ENCODE peak calls at places on chromosome 12, in four cellular contexts. G, K, Y and W are unnamed samples.

GRCh38 chr12:104626069-104626690 is 169.4 kb downstream of the CHST11 start:
- DNase-seq in G (no peak), K (no peak), Y (no peak), W (no peak)

GRCh38 chr12:67358686-67359374 is 89.7 kb downstream of the CAND1 start:
- DNase-seq in G (no peak), K (no peak), Y (no peak), W (no peak)

GRCh38 chr12:591167-591570 is 72.1 kb downstream of the NINJ2 start:
- DNase-seq in G (no peak), K (no peak), Y (peak; percentile 26), W (peak; percentile 85)

GRCh38 chr12:69633061-69633460 is 22.4 kb upstream of the LRRC10 start:
- DNase-seq in G (no peak), K (no peak), Y (no peak), W (no peak)

GRCh38 chr12:121638298-121639202 is 12.2 kb downstream of the ORAI1 start:
- DNase-seq in G (no peak), K (no peak), Y (no peak), W (no peak)

GRCh38 chr12:4607056-4607455 is 41.8 kb downstream of the AKAP3 start:
- DNase-seq in G (no peak), K (no peak), Y (no peak), W (no peak)

GRCh38 chr12:123142518-123142840 is 8.4 kb downstream of the PITPNM2 start:
- DNase-seq in G (no peak), K (no peak), Y (no peak), W (no peak)

GRCh38 chr12:105222726-105223357 is 13.1 kb downstream of the APPL2 start:
- DNase-seq in G (no peak), K (no peak), Y (no peak), W (no peak)

GRCh38 chr12:6953417-6954315 is 2.5 kb downstream of the PTPN6 start:
- DNase-seq in G (peak; percentile 54), K (no peak), Y (no peak), W (no peak)

GRCh38 chr12:59164226-59164625 is 243.9 kb upstream of the LRIG3 start:
- DNase-seq in G (no peak), K (no peak), Y (no peak), W (no peak)

GRCh38 chr12:9327307-9327706 is 119.1 kb upstream of the PZP start:
- DNase-seq in G (no peak), K (no peak), Y (no peak), W (no peak)

GRCh38 chr12:103800252-103800771 is 40.7 kb downstream of the NT5DC3 start:
- DNase-seq in G (peak; percentile 68), K (peak; percentile 51), Y (peak; percentile 61), W (peak; percentile 88)

GRCh38 chr12:6871052-6871957 is 1.8 kb downstream of the SPSB2 start:
- DNase-seq in G (peak; percentile 45), K (no peak), Y (no peak), W (no peak)

GRCh38 chr12:127293507-127294310 is 973.3 kb upstream of the TMEM132C start:
- DNase-seq in G (peak; percentile 48), K (no peak), Y (peak; percentile 54), W (peak; percentile 61)

GRCh38 chr12:92134638-92135274 is 10.9 kb downstream of the BTG1 start:
- DNase-seq in G (no peak), K (no peak), Y (no peak), W (no peak)

GRCh38 chr12:24839268-24839791 is 109.6 kb downstream of the BCAT1 start:
- DNase-seq in G (no peak), K (no peak), Y (no peak), W (no peak)

GRCh38 chr12:117159674-117160073 is 30.6 kb downstream of the FBXO21 start:
- DNase-seq in G (no peak), K (no peak), Y (no peak), W (no peak)

GRCh38 chr12:29103539-29103974 is 45.5 kb upstream of the FAR2 start:
- DNase-seq in G (no peak), K (no peak), Y (no peak), W (no peak)

GRCh38 chr12:78530065-78530765 is 334.4 kb upstream of the SYT1 start:
- DNase-seq in G (no peak), K (no peak), Y (no peak), W (no peak)

GRCh38 chr12:26046886-26047285 is 78.0 kb downstream of the BHLHE41 start:
- DNase-seq in G (no peak), K (no peak), Y (no peak), W (no peak)
- H3K27ac ChIP-seq in G (no peak overlapping the region), K (no peak overlapping the region), Y (peak overlapping the region; percentile 87), W (no peak overlapping the region)

DNA sequence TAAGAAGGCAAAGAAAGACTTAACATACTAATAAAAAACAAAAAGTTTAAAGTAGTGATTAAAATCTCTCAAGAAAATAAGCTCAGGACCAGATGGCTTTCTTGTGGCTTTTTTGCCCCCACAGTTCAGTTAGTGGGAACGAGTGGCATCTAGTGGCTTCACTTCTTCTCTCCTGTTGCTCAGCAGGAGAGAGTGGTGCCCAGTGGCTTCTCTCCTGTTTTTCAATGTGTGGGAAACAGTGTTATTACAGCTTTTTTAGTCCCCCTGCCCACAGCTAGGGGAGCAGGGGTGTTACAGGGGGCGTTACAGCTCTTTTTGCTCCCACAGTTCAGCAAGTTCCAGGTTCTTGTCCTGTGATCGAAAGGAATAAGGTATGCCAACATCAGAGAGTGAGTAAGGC is 135.2 kb downstream of the RERGL start:
- DNase-seq in G (no peak), K (no peak), Y (no peak), W (no peak)
- TF ChIP-seq CTCF in G (no peak), K (no peak), Y (no peak), W (no peak)

GRCh38 chr12:52778833-52779232 is 1.7 kb upstream of the KRT76 start:
- DNase-seq in G (no peak), K (no peak), Y (no peak), W (no peak)
- H3K27me3 ChIP-seq in G (no peaks in the 10 kb centered on the region), K (no peaks in the 10 kb centered on the region), Y (no peaks in the 10 kb centered on the region), W (peaks cover 69% of the 10 kb centered on the region)

DNA sequence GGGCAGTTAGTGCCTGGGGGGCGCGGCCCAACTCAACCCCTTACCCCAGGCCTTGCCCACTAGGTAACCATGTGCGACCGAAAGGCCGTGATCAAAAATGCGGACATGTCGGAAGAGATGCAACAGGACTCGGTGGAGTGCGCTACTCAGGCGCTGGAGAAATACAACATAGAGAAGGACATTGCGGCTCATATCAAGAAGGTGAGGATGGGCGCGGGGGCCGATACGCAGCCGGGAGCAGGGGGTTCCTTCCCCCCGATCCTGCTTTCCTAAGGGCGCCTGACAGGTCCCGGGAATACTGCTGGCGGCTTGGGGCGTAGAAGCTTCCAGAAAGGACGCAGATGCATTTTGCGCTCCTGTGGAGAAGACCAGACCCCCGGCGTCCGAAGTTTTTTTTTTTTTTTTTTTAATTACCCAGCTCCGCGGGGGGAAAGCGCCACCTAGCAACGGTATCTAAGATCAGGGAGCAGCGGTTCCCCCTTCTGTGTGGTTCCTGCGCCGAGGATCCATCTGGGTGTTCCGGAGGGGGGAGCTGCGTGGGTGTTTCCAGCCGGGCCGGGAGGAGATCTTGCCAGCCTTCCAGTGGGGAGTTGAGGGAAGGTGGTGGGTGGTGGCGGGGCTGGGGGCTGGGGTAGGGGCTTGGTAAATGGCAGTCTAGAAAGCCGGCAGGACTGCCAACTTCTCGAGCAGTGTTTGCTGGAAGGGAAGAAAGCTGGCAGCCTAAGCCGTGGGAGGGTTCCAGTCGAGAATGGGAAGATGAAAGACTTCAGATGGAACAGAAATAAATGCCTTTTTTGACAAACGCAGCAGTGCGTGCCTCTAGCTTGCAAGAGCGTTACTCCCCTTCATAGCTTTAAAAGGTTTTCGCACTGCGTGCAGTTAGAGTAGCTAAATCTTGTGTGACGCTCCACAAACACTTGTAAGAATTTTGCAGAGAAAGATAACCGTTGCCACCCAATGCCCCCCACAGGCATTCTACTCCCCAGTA is 734 bp downstream of the DYNLL1 start:
- DNase-seq in G (peak; percentile 59), K (peak; percentile 45), Y (peak; percentile 67), W (peak; percentile 66)
- H3K27ac ChIP-seq in G (peak overlapping the region; percentile 88), K (peak overlapping the region; percentile 87), Y (peak overlapping the region; percentile 80), W (peak overlapping the region; percentile 74)

DNA sequence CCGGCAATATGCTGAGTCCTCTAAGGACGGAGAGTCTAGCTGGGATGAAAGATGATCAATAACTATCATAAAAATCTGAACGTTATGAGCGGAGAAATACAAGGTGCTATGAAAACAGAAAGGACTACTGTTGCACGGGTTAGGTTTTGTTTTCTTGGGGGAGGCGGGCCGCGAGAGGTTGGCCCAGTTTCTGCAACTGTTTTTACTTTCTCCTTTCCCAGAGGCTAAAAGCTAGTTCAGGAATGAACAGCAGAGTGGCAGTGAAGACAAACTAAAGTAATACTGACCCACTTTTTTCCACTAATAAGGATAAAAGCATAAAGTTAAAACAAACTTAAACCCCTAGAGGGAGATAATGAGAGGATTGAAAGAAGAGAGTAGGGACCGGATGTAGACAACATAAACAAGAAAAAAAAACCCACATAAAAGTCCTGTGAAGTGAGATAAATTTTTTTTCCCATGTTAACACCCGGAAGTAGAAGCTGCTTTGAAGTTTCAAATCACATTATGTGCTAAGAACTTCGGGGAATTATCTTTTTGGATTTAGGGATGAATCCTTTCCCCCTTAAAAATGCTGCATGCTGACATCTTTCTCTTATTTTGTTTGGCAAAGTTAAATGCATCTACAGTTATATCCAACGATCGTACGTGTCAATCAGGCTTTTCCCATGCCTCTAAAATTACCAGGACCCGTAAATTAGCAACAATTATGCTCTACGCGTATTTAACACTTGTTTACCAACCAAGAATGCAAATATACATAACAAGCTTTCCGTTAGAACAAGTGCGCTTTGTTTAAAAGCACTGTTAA is 1.0 kb upstream of the CDK17 start:
- DNase-seq in G (no peak), K (no peak), Y (no peak), W (peak; percentile 87)
- TF ChIP-seq CTCF in G (peak; percentile 25), K (peak; percentile 18), Y (peak; percentile 39), W (peak; percentile 43)